ENCODE peak calls at places on chromosomes 2 and 18, in six cellular contexts. One of them, this sample, is unnamed.

GRCh38 chr2:19574788-19575260 is 216.4 kb upstream of the OSR1 start:
- DNase-seq in uterus: peak; percentile 40
- DNase-seq in ascending aorta: peak; percentile 70
- DNase-seq in CD8-positive, alpha-beta T cell: no peak
- DNase-seq in OCI-LY7: no peak
- DNase-seq in aorta: peak; percentile 82
- DNase-seq in this sample: no peak

GRCh38 chr2:2848621-2849443 is 517.8 kb upstream of the MYT1L start:
- DNase-seq in uterus: no peak
- DNase-seq in ascending aorta: no peak
- DNase-seq in aorta: no peak
- DNase-seq in CD8-positive, alpha-beta T cell: no peak
- DNase-seq in OCI-LY7: no peak
- DNase-seq in this sample: no peak

GRCh38 chr2:102505290-102505689 is 32.3 kb downstream of the SLC9A4 start:
- DNase-seq in uterus: no peak
- DNase-seq in ascending aorta: no peak
- DNase-seq in OCI-LY7: no peak
- DNase-seq in CD8-positive, alpha-beta T cell: no peak
- DNase-seq in aorta: no peak
- DNase-seq in this sample: no peak

GRCh38 chr2:176092270-176093144 is at the start of gene HOXD13:
- DNase-seq in aorta: no peak
- DNase-seq in CD8-positive, alpha-beta T cell: no peak
- DNase-seq in uterus: no peak
- DNase-seq in OCI-LY7: no peak
- DNase-seq in ascending aorta: peak; percentile 58
- DNase-seq in this sample: no peak

GRCh38 chr18:8423051-8423558 is 186.1 kb upstream of the RAB12 start:
- DNase-seq in aorta: no peak
- DNase-seq in ascending aorta: no peak
- DNase-seq in uterus: no peak
- DNase-seq in OCI-LY7: no peak
- DNase-seq in CD8-positive, alpha-beta T cell: no peak
- DNase-seq in this sample: no peak

GRCh38 chr2:69184224-69184623 is 171.2 kb downstream of the ANTXR1 start:
- DNase-seq in uterus: no peak
- DNase-seq in ascending aorta: no peak
- DNase-seq in CD8-positive, alpha-beta T cell: no peak
- DNase-seq in OCI-LY7: no peak
- DNase-seq in aorta: no peak
- DNase-seq in this sample: no peak

GRCh38 chr2:11899264-11899818 is 152.9 kb downstream of the LPIN1 start:
- DNase-seq in CD8-positive, alpha-beta T cell: no peak
- DNase-seq in OCI-LY7: no peak
- DNase-seq in ascending aorta: no peak
- DNase-seq in uterus: no peak
- DNase-seq in aorta: no peak
- DNase-seq in this sample: no peak

GRCh38 chr2:218607436-218608115 is at the start of gene PLCD4:
- DNase-seq in uterus: no peak
- DNase-seq in aorta: no peak
- DNase-seq in ascending aorta: no peak
- DNase-seq in CD8-positive, alpha-beta T cell: no peak
- DNase-seq in OCI-LY7: no peak
- DNase-seq in this sample: no peak

GRCh38 chr18:28768791-28769768 is 592.1 kb upstream of the CDH2 start:
- DNase-seq in CD8-positive, alpha-beta T cell: no peak
- DNase-seq in ascending aorta: no peak
- DNase-seq in OCI-LY7: no peak
- DNase-seq in aorta: no peak
- DNase-seq in uterus: no peak
- DNase-seq in this sample: no peak

GRCh38 chr18:8706545-8706980 is 1.2 kb downstream of the MTCL1 start:
- DNase-seq in ascending aorta: no peak
- DNase-seq in aorta: no peak
- DNase-seq in CD8-positive, alpha-beta T cell: no peak
- DNase-seq in uterus: no peak
- DNase-seq in OCI-LY7: peak; percentile 63
- DNase-seq in this sample: no peak

GRCh38 chr18:10285283-10285640 is 169.2 kb upstream of the APCDD1 start:
- DNase-seq in uterus: no peak
- DNase-seq in OCI-LY7: no peak
- DNase-seq in ascending aorta: no peak
- DNase-seq in aorta: no peak
- DNase-seq in CD8-positive, alpha-beta T cell: no peak
- DNase-seq in this sample: no peak

GRCh38 chr2:33033524-33034150 is 86.9 kb downstream of the LTBP1 start:
- DNase-seq in aorta: no peak
- DNase-seq in OCI-LY7: peak; percentile 69
- DNase-seq in ascending aorta: no peak
- DNase-seq in CD8-positive, alpha-beta T cell: no peak
- DNase-seq in uterus: peak; percentile 42
- DNase-seq in this sample: no peak

GRCh38 chr18:48553236-48553635 is 14.4 kb downstream of the CTIF start:
- DNase-seq in CD8-positive, alpha-beta T cell: no peak
- DNase-seq in ascending aorta: no peak
- DNase-seq in uterus: no peak
- DNase-seq in OCI-LY7: no peak
- DNase-seq in aorta: peak; percentile 52
- DNase-seq in this sample: no peak

DNA sequence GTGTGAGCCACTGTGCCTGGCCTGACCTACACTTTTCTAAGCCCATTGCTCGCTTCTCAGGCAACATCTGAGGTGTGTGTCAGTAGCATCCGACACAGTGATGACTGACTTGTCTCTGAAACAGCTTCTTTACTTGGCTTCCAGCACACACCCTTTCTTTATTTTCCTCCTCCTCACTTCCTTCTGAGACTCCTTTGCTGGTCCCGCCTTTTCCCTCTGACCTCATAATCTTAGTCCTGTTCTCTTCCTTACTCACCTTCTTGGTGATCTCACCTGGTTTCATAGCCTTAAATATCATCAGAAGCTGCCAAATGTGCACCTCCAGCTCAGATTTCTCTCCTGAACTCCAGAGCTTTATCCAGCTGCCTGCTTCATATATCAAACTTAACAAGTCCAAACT is 66.6 kb upstream of the PELI1 start:
- DNase-seq in ascending aorta: no peak
- DNase-seq in uterus: no peak
- DNase-seq in OCI-LY7: no peak
- DNase-seq in aorta: no peak
- DNase-seq in CD8-positive, alpha-beta T cell: no peak
- DNase-seq in this sample: no peak
- H3K27ac ChIP-seq in ascending aorta: no peak overlapping the region
- H3K27ac ChIP-seq in uterus: no peak overlapping the region
- H3K27ac ChIP-seq in OCI-LY7: no peak overlapping the region
- H3K27ac ChIP-seq in aorta: no peak overlapping the region
- H3K27ac ChIP-seq in CD8-positive, alpha-beta T cell: no peak overlapping the region
- H3K27ac ChIP-seq in this sample: peak overlapping the region; percentile 6

GRCh38 chr18:5518179-5518770 is 25.5 kb downstream of the EPB41L3 start:
- DNase-seq in uterus: no peak
- DNase-seq in CD8-positive, alpha-beta T cell: no peak
- DNase-seq in OCI-LY7: no peak
- DNase-seq in ascending aorta: no peak
- DNase-seq in aorta: no peak
- DNase-seq in this sample: no peak

GRCh38 chr18:5519448-5520362 is 24.1 kb downstream of the EPB41L3 start:
- DNase-seq in ascending aorta: no peak
- DNase-seq in aorta: no peak
- DNase-seq in uterus: no peak
- DNase-seq in OCI-LY7: no peak
- DNase-seq in CD8-positive, alpha-beta T cell: no peak
- DNase-seq in this sample: no peak

GRCh38 chr18:5521000-5521399 is 22.8 kb downstream of the EPB41L3 start:
- DNase-seq in aorta: no peak
- DNase-seq in OCI-LY7: no peak
- DNase-seq in CD8-positive, alpha-beta T cell: no peak
- DNase-seq in ascending aorta: no peak
- DNase-seq in uterus: no peak
- DNase-seq in this sample: no peak

GRCh38 chr18:5520464-5520863 is 23.3 kb downstream of the EPB41L3 start:
- DNase-seq in ascending aorta: no peak
- DNase-seq in uterus: no peak
- DNase-seq in CD8-positive, alpha-beta T cell: no peak
- DNase-seq in OCI-LY7: no peak
- DNase-seq in aorta: no peak
- DNase-seq in this sample: no peak

DNA sequence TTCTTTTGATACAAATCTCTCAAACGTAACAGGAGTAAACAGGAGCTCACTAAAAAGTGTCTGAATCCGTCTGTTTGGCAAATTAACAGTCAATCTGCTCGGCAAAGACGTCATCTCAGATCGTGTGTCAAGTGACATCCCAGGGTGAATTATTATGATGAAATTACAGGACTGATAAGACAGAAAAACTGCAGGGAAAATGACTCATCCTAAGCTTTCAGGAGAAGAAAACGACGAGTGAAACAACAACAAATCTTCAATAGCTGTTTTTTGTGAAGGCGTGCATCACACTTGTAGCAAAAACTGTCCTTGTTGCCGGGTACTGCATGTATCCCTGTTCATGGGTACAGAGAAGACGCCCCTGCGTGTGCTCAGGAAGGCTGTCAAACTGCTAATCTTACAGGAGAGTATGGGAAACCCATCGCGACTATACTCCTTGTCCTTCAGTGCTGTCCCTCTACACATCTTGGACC is 24.9 kb downstream of the EPB41L3 start:
- DNase-seq in uterus: no peak
- DNase-seq in OCI-LY7: no peak
- DNase-seq in CD8-positive, alpha-beta T cell: no peak
- DNase-seq in ascending aorta: no peak
- DNase-seq in aorta: no peak
- DNase-seq in this sample: no peak
- H3K27ac ChIP-seq in uterus: peak overlapping the region; percentile 38
- H3K27ac ChIP-seq in OCI-LY7: no peak overlapping the region
- H3K27ac ChIP-seq in CD8-positive, alpha-beta T cell: no peak overlapping the region
- H3K27ac ChIP-seq in ascending aorta: no peak overlapping the region
- H3K27ac ChIP-seq in aorta: no peak overlapping the region
- H3K27ac ChIP-seq in this sample: no peak overlapping the region

GRCh38 chr18:36212978-36213303 is 25.6 kb downstream of the MOCOS start:
- DNase-seq in aorta: no peak
- DNase-seq in uterus: no peak
- DNase-seq in CD8-positive, alpha-beta T cell: no peak
- DNase-seq in ascending aorta: no peak
- DNase-seq in OCI-LY7: no peak
- DNase-seq in this sample: no peak
- H3K27ac ChIP-seq in aorta: no peak overlapping the region
- H3K27ac ChIP-seq in uterus: peak overlapping the region; percentile 50
- H3K27ac ChIP-seq in CD8-positive, alpha-beta T cell: no peak overlapping the region
- H3K27ac ChIP-seq in ascending aorta: peak overlapping the region; percentile 48
- H3K27ac ChIP-seq in OCI-LY7: no peak overlapping the region
- H3K27ac ChIP-seq in this sample: peak overlapping the region; percentile 16

GRCh38 chr2:169822036-169822435 is 2.7 kb downstream of the METTL5 start:
- DNase-seq in uterus: no peak
- DNase-seq in CD8-positive, alpha-beta T cell: no peak
- DNase-seq in OCI-LY7: no peak
- DNase-seq in aorta: no peak
- DNase-seq in ascending aorta: no peak
- DNase-seq in this sample: no peak

GRCh38 chr2:169818241-169818640 is 6.5 kb downstream of the METTL5 start:
- DNase-seq in aorta: no peak
- DNase-seq in OCI-LY7: no peak
- DNase-seq in ascending aorta: no peak
- DNase-seq in uterus: no peak
- DNase-seq in CD8-positive, alpha-beta T cell: no peak
- DNase-seq in this sample: no peak

GRCh38 chr2:169815849-169816248 is 8.9 kb downstream of the METTL5 start:
- DNase-seq in CD8-positive, alpha-beta T cell: no peak
- DNase-seq in aorta: no peak
- DNase-seq in OCI-LY7: no peak
- DNase-seq in uterus: no peak
- DNase-seq in ascending aorta: no peak
- DNase-seq in this sample: no peak

GRCh38 chr2:169822785-169823392 is 1.8 kb downstream of the METTL5 start:
- DNase-seq in OCI-LY7: no peak
- DNase-seq in uterus: no peak
- DNase-seq in aorta: no peak
- DNase-seq in CD8-positive, alpha-beta T cell: no peak
- DNase-seq in ascending aorta: no peak
- DNase-seq in this sample: no peak

DNA sequence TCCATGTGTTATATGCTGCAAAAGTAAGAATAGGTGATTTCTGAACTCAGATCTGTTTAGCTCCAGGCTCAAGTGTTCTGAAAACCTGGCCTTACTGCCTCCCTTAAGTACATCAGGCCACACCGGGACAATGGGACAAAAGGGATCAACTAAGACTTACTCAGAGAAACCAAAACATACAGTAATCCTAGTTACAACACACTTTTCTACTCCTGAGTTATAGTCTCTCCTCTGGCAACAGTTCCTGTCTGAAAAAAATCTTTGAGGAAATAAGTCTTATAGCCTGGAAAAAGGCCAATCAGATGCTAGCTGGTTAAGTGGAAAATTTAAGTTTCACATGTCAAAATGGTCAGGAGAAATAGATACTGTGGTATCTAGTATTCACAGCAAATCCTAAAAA is 5.6 kb downstream of the METTL5 start:
- DNase-seq in CD8-positive, alpha-beta T cell: no peak
- DNase-seq in OCI-LY7: no peak
- DNase-seq in uterus: no peak
- DNase-seq in ascending aorta: no peak
- DNase-seq in aorta: no peak
- DNase-seq in this sample: no peak
- H3K27ac ChIP-seq in CD8-positive, alpha-beta T cell: peak overlapping the region; percentile 6
- H3K27ac ChIP-seq in OCI-LY7: no peak overlapping the region
- H3K27ac ChIP-seq in uterus: no peak overlapping the region
- H3K27ac ChIP-seq in ascending aorta: peak overlapping the region; percentile 11
- H3K27ac ChIP-seq in aorta: peak overlapping the region; percentile 22
- H3K27ac ChIP-seq in this sample: no peak overlapping the region